ENCODE peak calls at places on chromosome 7, in seven cellular contexts. One of them, this sample, is unnamed.

GRCh38 chr7:120738816-120739215 is 119.1 kb downstream of the TSPAN12 start:
- DNase-seq in astrocyte of the spinal cord: no peak
- DNase-seq in right lobe of liver: no peak
- DNase-seq in ovary: no peak
- DNase-seq in fibroblast of lung: no peak
- DNase-seq in endothelial cell of umbilical vein: no peak
- DNase-seq in fibroblast of the aortic adventitia: no peak
- DNase-seq in this sample: no peak

GRCh38 chr7:141073641-141074161 is at the start of gene TMEM178B:
- DNase-seq in right lobe of liver: no peak
- DNase-seq in fibroblast of lung: no peak
- DNase-seq in fibroblast of the aortic adventitia: no peak
- DNase-seq in ovary: no peak
- DNase-seq in astrocyte of the spinal cord: no peak
- DNase-seq in endothelial cell of umbilical vein: no peak
- DNase-seq in this sample: no peak

GRCh38 chr7:4149236-4149635 is 532.9 kb upstream of the FOXK1 start:
- DNase-seq in fibroblast of lung: no peak
- DNase-seq in fibroblast of the aortic adventitia: no peak
- DNase-seq in endothelial cell of umbilical vein: no peak
- DNase-seq in astrocyte of the spinal cord: no peak
- DNase-seq in ovary: no peak
- DNase-seq in right lobe of liver: no peak
- DNase-seq in this sample: no peak

GRCh38 chr7:40866601-40867000 is 731.8 kb downstream of the SUGCT start:
- DNase-seq in endothelial cell of umbilical vein: no peak
- DNase-seq in right lobe of liver: no peak
- DNase-seq in fibroblast of the aortic adventitia: peak
- DNase-seq in astrocyte of the spinal cord: peak
- DNase-seq in ovary: no peak
- DNase-seq in fibroblast of lung: peak
- DNase-seq in this sample: no peak

GRCh38 chr7:70618020-70618551 is 513.9 kb upstream of the GALNT17 start:
- DNase-seq in astrocyte of the spinal cord: no peak
- DNase-seq in right lobe of liver: no peak
- DNase-seq in fibroblast of the aortic adventitia: no peak
- DNase-seq in ovary: no peak
- DNase-seq in endothelial cell of umbilical vein: no peak
- DNase-seq in fibroblast of lung: no peak
- DNase-seq in this sample: no peak

GRCh38 chr7:151415375-151416112 is 5.7 kb upstream of the WDR86 start:
- DNase-seq in ovary: no peak
- DNase-seq in endothelial cell of umbilical vein: no peak
- DNase-seq in fibroblast of the aortic adventitia: peak
- DNase-seq in fibroblast of lung: peak
- DNase-seq in right lobe of liver: no peak
- DNase-seq in astrocyte of the spinal cord: no peak
- DNase-seq in this sample: no peak

GRCh38 chr7:109126404-109127050 is 556.9 kb downstream of the DNAJB9 start:
- DNase-seq in ovary: no peak
- DNase-seq in fibroblast of the aortic adventitia: no peak
- DNase-seq in astrocyte of the spinal cord: peak
- DNase-seq in fibroblast of lung: no peak
- DNase-seq in right lobe of liver: no peak
- DNase-seq in endothelial cell of umbilical vein: no peak
- DNase-seq in this sample: no peak

GRCh38 chr7:129890090-129890489 is 62.7 kb downstream of the UBE2H start:
- DNase-seq in astrocyte of the spinal cord: no peak
- DNase-seq in right lobe of liver: no peak
- DNase-seq in fibroblast of the aortic adventitia: no peak
- DNase-seq in fibroblast of lung: no peak
- DNase-seq in ovary: no peak
- DNase-seq in endothelial cell of umbilical vein: no peak
- DNase-seq in this sample: no peak

GRCh38 chr7:680411-681127 is 45.9 kb upstream of the DNAAF5 start:
- DNase-seq in fibroblast of the aortic adventitia: no peak
- DNase-seq in ovary: no peak
- DNase-seq in endothelial cell of umbilical vein: no peak
- DNase-seq in right lobe of liver: no peak
- DNase-seq in astrocyte of the spinal cord: no peak
- DNase-seq in fibroblast of lung: no peak
- DNase-seq in this sample: no peak

GRCh38 chr7:68511281-68511680 is 1087.0 kb upstream of the AUTS2 start:
- DNase-seq in astrocyte of the spinal cord: peak
- DNase-seq in fibroblast of the aortic adventitia: no peak
- DNase-seq in right lobe of liver: no peak
- DNase-seq in ovary: no peak
- DNase-seq in endothelial cell of umbilical vein: no peak
- DNase-seq in fibroblast of lung: no peak
- DNase-seq in this sample: no peak

GRCh38 chr7:32942783-32943653 is 14.2 kb upstream of the FKBP9 start:
- DNase-seq in ovary: peak
- DNase-seq in astrocyte of the spinal cord: peak
- DNase-seq in right lobe of liver: peak
- DNase-seq in endothelial cell of umbilical vein: peak
- DNase-seq in fibroblast of lung: peak
- DNase-seq in fibroblast of the aortic adventitia: peak
- DNase-seq in this sample: peak

GRCh38 chr7:25583655-25584054 is 355.4 kb upstream of the NPVF start:
- DNase-seq in fibroblast of the aortic adventitia: no peak
- DNase-seq in endothelial cell of umbilical vein: no peak
- DNase-seq in fibroblast of lung: no peak
- DNase-seq in astrocyte of the spinal cord: no peak
- DNase-seq in ovary: no peak
- DNase-seq in right lobe of liver: no peak
- DNase-seq in this sample: no peak

GRCh38 chr7:104482362-104483042 is 154.1 kb downstream of the LHFPL3 start:
- DNase-seq in fibroblast of lung: no peak
- DNase-seq in astrocyte of the spinal cord: no peak
- DNase-seq in right lobe of liver: no peak
- DNase-seq in fibroblast of the aortic adventitia: no peak
- DNase-seq in ovary: no peak
- DNase-seq in endothelial cell of umbilical vein: no peak
- DNase-seq in this sample: no peak

GRCh38 chr7:45160374-45160773 is 2.8 kb downstream of the RAMP3 start:
- DNase-seq in ovary: no peak
- DNase-seq in astrocyte of the spinal cord: no peak
- DNase-seq in fibroblast of the aortic adventitia: no peak
- DNase-seq in fibroblast of lung: no peak
- DNase-seq in endothelial cell of umbilical vein: no peak
- DNase-seq in right lobe of liver: no peak
- DNase-seq in this sample: no peak

GRCh38 chr7:102417105-102417504 is 16.3 kb upstream of the ORAI2 start:
- DNase-seq in astrocyte of the spinal cord: no peak
- DNase-seq in fibroblast of lung: no peak
- DNase-seq in ovary: no peak
- DNase-seq in endothelial cell of umbilical vein: no peak
- DNase-seq in right lobe of liver: no peak
- DNase-seq in fibroblast of the aortic adventitia: no peak
- DNase-seq in this sample: no peak

GRCh38 chr7:132075573-132075972 is 500.7 kb downstream of the PLXNA4 start:
- DNase-seq in astrocyte of the spinal cord: no peak
- DNase-seq in right lobe of liver: no peak
- DNase-seq in ovary: no peak
- DNase-seq in fibroblast of lung: no peak
- DNase-seq in fibroblast of the aortic adventitia: no peak
- DNase-seq in endothelial cell of umbilical vein: no peak
- DNase-seq in this sample: no peak

GRCh38 chr7:17234398-17235021 is 63.9 kb upstream of the AHR start:
- DNase-seq in astrocyte of the spinal cord: peak
- DNase-seq in right lobe of liver: no peak
- DNase-seq in fibroblast of the aortic adventitia: peak
- DNase-seq in endothelial cell of umbilical vein: peak
- DNase-seq in ovary: no peak
- DNase-seq in fibroblast of lung: peak
- DNase-seq in this sample: peak

GRCh38 chr7:47253650-47254080 is 328.2 kb downstream of the TNS3 start:
- DNase-seq in fibroblast of the aortic adventitia: peak
- DNase-seq in astrocyte of the spinal cord: peak
- DNase-seq in endothelial cell of umbilical vein: peak
- DNase-seq in fibroblast of lung: peak
- DNase-seq in ovary: peak
- DNase-seq in right lobe of liver: no peak
- DNase-seq in this sample: peak

GRCh38 chr7:28466341-28466740 is 54.0 kb downstream of the CREB5 start:
- DNase-seq in right lobe of liver: no peak
- DNase-seq in endothelial cell of umbilical vein: no peak
- DNase-seq in ovary: no peak
- DNase-seq in fibroblast of the aortic adventitia: no peak
- DNase-seq in astrocyte of the spinal cord: no peak
- DNase-seq in fibroblast of lung: no peak
- DNase-seq in this sample: no peak

GRCh38 chr7:44981035-44981706 is 2.4 kb upstream of the MYO1G start:
- DNase-seq in ovary: no peak
- DNase-seq in endothelial cell of umbilical vein: no peak
- DNase-seq in fibroblast of lung: no peak
- DNase-seq in fibroblast of the aortic adventitia: no peak
- DNase-seq in right lobe of liver: no peak
- DNase-seq in astrocyte of the spinal cord: no peak
- DNase-seq in this sample: no peak

GRCh38 chr7:131293018-131293417 is 34.7 kb upstream of the MKLN1 start:
- DNase-seq in ovary: no peak
- DNase-seq in astrocyte of the spinal cord: peak
- DNase-seq in fibroblast of the aortic adventitia: peak
- DNase-seq in fibroblast of lung: peak
- DNase-seq in right lobe of liver: no peak
- DNase-seq in endothelial cell of umbilical vein: no peak
- DNase-seq in this sample: no peak

GRCh38 chr7:101947899-101948298 is 130.5 kb downstream of the CUX1 start:
- DNase-seq in endothelial cell of umbilical vein: peak
- DNase-seq in fibroblast of the aortic adventitia: peak
- DNase-seq in astrocyte of the spinal cord: no peak
- DNase-seq in right lobe of liver: peak
- DNase-seq in fibroblast of lung: peak
- DNase-seq in ovary: peak
- DNase-seq in this sample: no peak

GRCh38 chr7:155820246-155820645 is 8.0 kb upstream of the SHH start:
- DNase-seq in fibroblast of lung: no peak
- DNase-seq in fibroblast of the aortic adventitia: no peak
- DNase-seq in endothelial cell of umbilical vein: no peak
- DNase-seq in astrocyte of the spinal cord: no peak
- DNase-seq in right lobe of liver: no peak
- DNase-seq in ovary: no peak
- DNase-seq in this sample: no peak

DNA sequence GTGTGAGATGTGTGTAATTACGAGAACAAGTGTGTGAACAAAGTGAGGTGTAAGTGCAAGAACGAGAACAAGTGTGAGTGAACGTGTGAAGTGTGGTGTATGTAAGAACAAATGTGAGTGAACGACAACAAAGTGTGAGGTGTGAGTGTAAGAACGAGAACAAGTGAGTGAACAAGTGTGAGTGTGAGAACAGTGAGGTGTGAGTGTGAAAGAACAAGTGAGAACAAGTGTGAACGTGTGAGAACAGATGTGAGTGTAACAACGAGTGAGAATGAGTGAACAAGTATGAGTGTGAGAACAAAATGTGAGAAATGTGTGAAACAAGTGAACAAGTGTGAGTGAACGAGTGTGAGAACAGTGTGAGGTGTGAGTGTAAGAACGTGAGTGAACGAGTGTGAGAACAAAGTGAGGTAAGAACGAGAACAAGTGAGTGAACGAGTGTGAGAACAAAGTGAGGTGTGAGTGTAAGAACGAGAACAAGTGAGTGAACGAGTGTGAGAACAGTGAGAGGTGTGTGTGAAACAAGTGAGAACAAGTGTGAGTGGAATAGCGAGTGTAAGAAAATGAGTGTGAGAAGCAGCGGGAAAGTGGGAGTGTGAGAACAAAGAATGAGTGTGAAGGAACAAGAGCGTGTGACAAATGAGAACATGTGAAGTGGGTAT is 47.2 kb downstream of the ESYT2 start:
- DNase-seq in endothelial cell of umbilical vein: no peak
- DNase-seq in ovary: no peak
- DNase-seq in astrocyte of the spinal cord: no peak
- DNase-seq in fibroblast of lung: no peak
- DNase-seq in right lobe of liver: no peak
- DNase-seq in fibroblast of the aortic adventitia: no peak
- DNase-seq in this sample: no peak
- H3K4me3 ChIP-seq in endothelial cell of umbilical vein: no peak
- H3K4me3 ChIP-seq in ovary: no peak
- H3K4me3 ChIP-seq in astrocyte of the spinal cord: no peak
- H3K4me3 ChIP-seq in fibroblast of lung: no peak
- H3K4me3 ChIP-seq in right lobe of liver: no peak
- H3K4me3 ChIP-seq in fibroblast of the aortic adventitia: no peak
- H3K4me3 ChIP-seq in this sample: no peak

DNA sequence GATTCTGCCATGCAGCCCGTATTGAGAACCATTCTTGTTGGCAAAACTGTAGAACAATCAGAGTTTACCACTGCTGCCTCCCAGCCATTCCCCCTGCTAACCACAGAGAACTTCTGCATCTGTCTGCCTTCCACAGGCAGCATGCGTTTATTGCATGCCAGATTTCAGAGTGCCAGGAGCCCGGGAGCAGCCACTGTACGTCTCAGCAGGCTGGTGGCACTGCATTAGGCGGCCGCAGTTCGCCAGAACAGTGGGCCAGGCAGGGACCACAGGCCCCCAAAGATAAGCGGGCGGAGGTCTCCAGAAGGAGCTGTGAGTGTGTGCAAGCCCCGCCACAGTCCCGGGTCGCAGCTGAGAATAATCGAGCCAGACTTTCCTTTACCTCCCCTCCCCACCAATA is 31.8 kb downstream of the ZNF467 start:
- DNase-seq in endothelial cell of umbilical vein: peak
- DNase-seq in right lobe of liver: no peak
- DNase-seq in astrocyte of the spinal cord: no peak
- DNase-seq in fibroblast of the aortic adventitia: peak
- DNase-seq in ovary: no peak
- DNase-seq in fibroblast of lung: no peak
- DNase-seq in this sample: no peak
- H3K4me3 ChIP-seq in endothelial cell of umbilical vein: peak
- H3K4me3 ChIP-seq in right lobe of liver: peak
- H3K4me3 ChIP-seq in astrocyte of the spinal cord: peak
- H3K4me3 ChIP-seq in fibroblast of the aortic adventitia: no peak
- H3K4me3 ChIP-seq in ovary: no peak
- H3K4me3 ChIP-seq in fibroblast of lung: peak
- H3K4me3 ChIP-seq in this sample: peak

GRCh38 chr7:76234931-76235441 is 33.3 kb downstream of the SRRM3 start:
- DNase-seq in endothelial cell of umbilical vein: peak
- DNase-seq in fibroblast of the aortic adventitia: peak
- DNase-seq in fibroblast of lung: peak
- DNase-seq in ovary: peak
- DNase-seq in right lobe of liver: peak
- DNase-seq in astrocyte of the spinal cord: peak
- DNase-seq in this sample: peak
- H3K4me3 ChIP-seq in endothelial cell of umbilical vein: no peak
- H3K4me3 ChIP-seq in fibroblast of the aortic adventitia: peak
- H3K4me3 ChIP-seq in fibroblast of lung: peak
- H3K4me3 ChIP-seq in ovary: no peak
- H3K4me3 ChIP-seq in right lobe of liver: no peak
- H3K4me3 ChIP-seq in astrocyte of the spinal cord: peak
- H3K4me3 ChIP-seq in this sample: peak

GRCh38 chr7:2508327-2509231 is 11.0 kb upstream of the LFNG start:
- DNase-seq in right lobe of liver: no peak
- DNase-seq in fibroblast of lung: no peak
- DNase-seq in astrocyte of the spinal cord: peak
- DNase-seq in ovary: no peak
- DNase-seq in endothelial cell of umbilical vein: no peak
- DNase-seq in fibroblast of the aortic adventitia: no peak
- DNase-seq in this sample: no peak
- H3K4me3 ChIP-seq in right lobe of liver: no peak
- H3K4me3 ChIP-seq in fibroblast of lung: no peak
- H3K4me3 ChIP-seq in astrocyte of the spinal cord: no peak
- H3K4me3 ChIP-seq in ovary: no peak
- H3K4me3 ChIP-seq in endothelial cell of umbilical vein: no peak
- H3K4me3 ChIP-seq in fibroblast of the aortic adventitia: no peak
- H3K4me3 ChIP-seq in this sample: peak

This sample was measured in Peyer's patch.